ENCODE peak calls at places on chromosomes 13 and 19, in five cellular contexts. L, Y, D, Q and K are unnamed samples.

GRCh38 chr13:20408181-20408580 is 117.5 kb downstream of the CRYL1 start:
- DNase-seq in L (no peak), Y (no peak), D (no peak), Q (no peak), K (no peak)

GRCh38 chr13:24184855-24185254 is 24.3 kb downstream of the SPATA13 start:
- DNase-seq in L (no peak), Y (no peak), D (no peak), Q (no peak), K (no peak)

GRCh38 chr19:54282706-54283105 is 1.8 kb upstream of the LILRB2 start:
- DNase-seq in L (no peak), Y (no peak), D (no peak), Q (no peak), K (no peak)

GRCh38 chr19:33377586-33378475 is 4.3 kb downstream of the CEBPG start:
- DNase-seq in L (no peak), Y (no peak), D (no peak), Q (no peak), K (no peak)

GRCh38 chr19:19223636-19224035 is 11.9 kb downstream of the NCAN start:
- DNase-seq in L (no peak), Y (no peak), D (no peak), Q (no peak), K (no peak)

GRCh38 chr13:61727714-61728275 is 312.1 kb upstream of the PCDH20 start:
- DNase-seq in L (no peak), Y (no peak), D (no peak), Q (no peak), K (no peak)

GRCh38 chr19:28020631-28021315 is 1192.2 kb downstream of the UQCRFS1 start:
- DNase-seq in L (no peak), Y (no peak), D (no peak), Q (no peak), K (no peak)

GRCh38 chr19:27745978-27746542 is 1466.9 kb downstream of the UQCRFS1 start:
- DNase-seq in L (no peak), Y (no peak), D (no peak), Q (no peak), K (no peak)

GRCh38 chr19:50677636-50678035 is 28.4 kb downstream of the C19orf81 start:
- DNase-seq in L (no peak), Y (no peak), D (no peak), Q (no peak), K (no peak)

GRCh38 chr19:35468637-35469036 is 20.6 kb downstream of the FFAR2 start:
- DNase-seq in L (peak; percentile 3), Y (peak; percentile 59), D (peak; percentile 50), Q (peak; percentile 28), K (peak; percentile 42)